ENCODE peak calls at places on chromosomes 6 and 20, in six cellular contexts. J, V, H, E, K and L are unnamed samples.

GRCh38 chr20:63114693-63115069 is 101.2 kb downstream of the YTHDF1 start:
- DNase-seq in K (no peak), H (no peak), J (no peak), E (no peak), V (no peak), L (peak; percentile 83)

GRCh38 chr20:37431786-37432185 is 85.8 kb downstream of the SRC start:
- DNase-seq in K (no peak), V (no peak), H (no peak), J (no peak), E (no peak), L (no peak)

GRCh38 chr20:35821807-35822242 is 50.0 kb downstream of the PHF20 start:
- DNase-seq in E (no peak), H (no peak), K (peak; percentile 92), J (no peak), V (no peak), L (peak; percentile 62)

GRCh38 chr6:17281100-17281496 is at the start of gene RBM24:
- DNase-seq in H (peak; percentile 51), J (peak; percentile 80), E (peak; percentile 57), K (peak; percentile 80), V (no peak), L (peak; percentile 78)

GRCh38 chr6:4270799-4271198 is 135.4 kb upstream of the ECI2 start:
- DNase-seq in E (peak; percentile 44), J (no peak), K (peak; percentile 82), H (no peak), V (no peak), L (peak; percentile 87)

GRCh38 chr6:30041221-30041620 is 19.8 kb upstream of the POLR1H start:
- DNase-seq in E (no peak), H (no peak), J (no peak), K (no peak), V (no peak), L (no peak)

GRCh38 chr6:209432-210103 is 82.7 kb upstream of the DUSP22 start:
- DNase-seq in V (no peak), K (no peak), J (no peak), E (no peak), H (no peak), L (no peak)

GRCh38 chr6:108872001-108872974 is 24.1 kb downstream of the ARMC2 start:
- DNase-seq in K (no peak), H (no peak), E (no peak), V (no peak), J (no peak), L (no peak)

GRCh38 chr6:122869437-122870024 is 80.5 kb downstream of the SMPDL3A start:
- DNase-seq in E (peak; percentile 26), K (peak; percentile 35), H (peak; percentile 43), V (peak; percentile 15), J (peak; percentile 77), L (peak; percentile 57)

GRCh38 chr6:148451690-148452089 is 109.1 kb downstream of the SASH1 start:
- DNase-seq in H (no peak), V (no peak), K (no peak), E (no peak), J (no peak), L (no peak)

GRCh38 chr20:6651561-6651960 is 115.9 kb upstream of the BMP2 start:
- DNase-seq in J (no peak), V (no peak), K (no peak), H (no peak), E (no peak), L (no peak)

GRCh38 chr6:104909140-104909525 is 47.8 kb upstream of the LIN28B start:
- DNase-seq in V (no peak), K (no peak), J (no peak), E (no peak), H (no peak), L (no peak)

GRCh38 chr6:47256361-47256760 is 53.3 kb downstream of the TNFRSF21 start:
- DNase-seq in E (no peak), J (no peak), H (no peak), V (no peak), K (peak; percentile 75), L (no peak)

GRCh38 chr6:153070756-153071155 is 60.3 kb downstream of the RGS17 start:
- DNase-seq in E (no peak), H (no peak), V (no peak), J (no peak), K (no peak), L (no peak)

GRCh38 chr6:4670295-4670694 is 105.9 kb upstream of the CDYL start:
- DNase-seq in E (no peak), H (no peak), J (no peak), V (no peak), K (no peak), L (no peak)

GRCh38 chr6:49515485-49516146 is 15.9 kb downstream of the GLYATL3 start:
- DNase-seq in E (no peak), K (no peak), J (no peak), H (no peak), V (no peak), L (peak; percentile 69)

GRCh38 chr6:144809120-144809519 is 524.0 kb downstream of the UTRN start:
- DNase-seq in E (no peak), H (peak; percentile 93), J (no peak), V (no peak), K (peak; percentile 42), L (peak; percentile 42)

GRCh38 chr6:152946484-152946883 is 36.4 kb downstream of the FBXO5 start:
- DNase-seq in K (no peak), H (no peak), J (no peak), V (no peak), E (no peak), L (peak; percentile 55)

GRCh38 chr6:112802154-112802553 is 455.0 kb downstream of the RFPL4B start:
- DNase-seq in E (peak; percentile 93), J (peak; percentile 25), K (peak; percentile 96), V (no peak), H (no peak), L (peak; percentile 63)

GRCh38 chr6:12548526-12548925 is 168.0 kb upstream of the PHACTR1 start:
- DNase-seq in H (no peak), K (peak; percentile 95), J (no peak), V (no peak), E (no peak), L (no peak)
- H3K4me2 ChIP-seq in H (no peak overlapping the region), K (no peak overlapping the region), J (no peak overlapping the region), V (no peak overlapping the region), E (no peak overlapping the region), L (no peak overlapping the region)

GRCh38 chr6:11615214-11615602 is 77.7 kb downstream of the TMEM170B start:
- DNase-seq in K (peak; percentile 86), H (no peak), V (no peak), E (peak; percentile 51), J (no peak), L (peak; percentile 71)
- H3K27ac ChIP-seq in K (peak overlapping the region; percentile 91), H (no peak overlapping the region), V (peak overlapping the region; percentile 37), E (peak overlapping the region; percentile 100), J (no peak overlapping the region), L (no peak overlapping the region)

GRCh38 chr6:26404534-26404933 is 2.5 kb downstream of the BTN3A1 start:
- DNase-seq in J (no peak), V (no peak), H (no peak), E (no peak), K (no peak), L (no peak)
- H3K4me2 ChIP-seq in J (no peak overlapping the region), V (no peak overlapping the region), H (no peak overlapping the region), E (no peak overlapping the region), K (no peak overlapping the region), L (no peak overlapping the region)

GRCh38 chr6:2433686-2434085 is 188.3 kb upstream of the GMDS start:
- DNase-seq in J (no peak), K (no peak), H (no peak), E (no peak), V (no peak), L (no peak)

GRCh38 chr6:2436391-2437154 is 191.2 kb upstream of the GMDS start:
- DNase-seq in K (no peak), E (no peak), J (no peak), V (no peak), H (no peak), L (no peak)

GRCh38 chr6:2434116-2434515 is 188.7 kb upstream of the GMDS start:
- DNase-seq in E (no peak), K (peak; percentile 33), V (no peak), J (no peak), H (peak; percentile 37), L (peak; percentile 90)

GRCh38 chr6:2432258-2432657 is 186.9 kb upstream of the GMDS start:
- DNase-seq in J (peak; percentile 50), K (peak; percentile 97), H (peak; percentile 26), E (no peak), V (no peak), L (peak; percentile 93)

GRCh38 chr6:2434911-2435310 is 189.5 kb upstream of the GMDS start:
- DNase-seq in K (no peak), E (no peak), J (no peak), H (no peak), V (no peak), L (no peak)
- H3K27ac ChIP-seq in K (no peak overlapping the region), E (no peak overlapping the region), J (no peak overlapping the region), H (no peak overlapping the region), V (no peak overlapping the region), L (peak overlapping the region; percentile 83)

DNA sequence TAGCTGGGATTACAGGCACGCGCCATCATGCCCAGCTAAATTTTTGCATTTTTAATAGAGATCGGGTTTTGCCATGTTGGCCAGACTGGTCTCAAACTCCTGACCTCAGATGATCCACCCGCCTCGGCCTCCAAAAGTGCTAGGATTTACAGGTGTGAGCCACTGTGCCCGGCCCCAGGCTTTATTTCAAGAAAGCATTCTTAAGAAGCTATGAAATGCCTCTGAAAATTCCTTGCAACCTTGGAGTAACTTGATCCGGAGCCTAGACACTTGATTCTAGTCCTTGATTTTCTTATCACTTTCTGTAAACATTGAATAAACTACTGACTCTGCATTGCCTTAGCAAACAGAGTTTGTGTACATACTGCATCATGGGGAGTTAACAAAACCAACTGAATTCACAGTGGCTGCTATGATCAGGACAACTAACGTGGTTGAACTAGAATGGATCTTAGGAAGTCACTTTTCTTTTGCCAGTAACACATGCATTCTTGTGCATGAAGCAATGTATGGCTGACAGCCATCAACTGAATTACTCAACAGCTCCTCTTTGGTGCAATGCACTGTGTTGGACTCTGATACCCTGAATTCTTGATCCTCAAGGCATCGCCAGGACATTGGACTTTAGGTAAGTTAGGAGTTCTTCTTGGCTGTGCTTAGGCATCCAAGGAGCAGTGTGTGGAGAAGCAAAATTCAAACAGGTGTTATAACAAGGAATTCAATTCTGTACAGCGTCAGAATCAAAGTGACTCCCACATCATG is 102.8 kb upstream of the TMEM170B start:
- DNase-seq in V (peak; percentile 63), E (no peak), H (no peak), K (peak; percentile 87), J (peak; percentile 68), L (peak; percentile 97)
- H3K4me2 ChIP-seq in V (peak overlapping the region; percentile 72), E (no peak overlapping the region), H (no peak overlapping the region), K (peak overlapping the region; percentile 26), J (peak overlapping the region; percentile 47), L (peak overlapping the region; percentile 90)

GRCh38 chr20:25356294-25356933 is 34.2 kb downstream of the ABHD12 start:
- DNase-seq in H (no peak), E (no peak), V (no peak), K (no peak), J (no peak), L (no peak)

GRCh38 chr20:25364879-25365699 is 25.5 kb downstream of the ABHD12 start:
- DNase-seq in E (no peak), H (no peak), K (no peak), J (no peak), V (no peak), L (no peak)

GRCh38 chr20:25364180-25364788 is 26.4 kb downstream of the ABHD12 start:
- DNase-seq in K (peak; percentile 73), J (no peak), V (no peak), E (no peak), H (no peak), L (peak; percentile 43)

GRCh38 chr20:25361287-25361683 is 29.4 kb downstream of the ABHD12 start:
- DNase-seq in E (no peak), V (no peak), H (no peak), K (peak; percentile 72), J (no peak), L (no peak)

GRCh38 chr20:25360631-25361286 is 29.9 kb downstream of the ABHD12 start:
- DNase-seq in J (no peak), E (peak; percentile 45), H (no peak), V (no peak), K (peak; percentile 86), L (no peak)
- H3K27ac ChIP-seq in J (peak overlapping the region; percentile 55), E (peak overlapping the region; percentile 9), H (no peak overlapping the region), V (no peak overlapping the region), K (peak overlapping the region; percentile 30), L (no peak overlapping the region)